ENCODE peak calls at places on chromosomes 1 and 21, in six cellular contexts. V, R, H, I, F and A are unnamed samples.

GRCh38 chr1:162191396-162192322 is 122.2 kb downstream of the NOS1AP start:
- DNase-seq in V (peak), R (no peak), H (no peak), I (no peak), F (no peak), A (no peak)

GRCh38 chr1:27990920-27991537 is 31.3 kb downstream of the XKR8 start:
- DNase-seq in V (no peak), R (no peak), H (no peak), I (no peak), F (no peak), A (no peak)

GRCh38 chr1:221816899-221817298 is 75.0 kb upstream of the DUSP10 start:
- DNase-seq in V (no peak), R (no peak), H (no peak), I (no peak), F (no peak), A (no peak)

GRCh38 chr1:12056331-12056841 is 6.7 kb upstream of the TNFRSF8 start:
- DNase-seq in V (no peak), R (no peak), H (no peak), I (no peak), F (no peak), A (peak)

GRCh38 chr21:35818597-35818996 is 241.7 kb downstream of the SETD4 start:
- DNase-seq in V (no peak), R (no peak), H (no peak), I (no peak), F (no peak), A (no peak)

GRCh38 chr1:8122160-8122476 is 96.0 kb upstream of the ERRFI1 start:
- DNase-seq in V (peak), R (no peak), H (no peak), I (no peak), F (no peak), A (no peak)

GRCh38 chr1:221315330-221315729 is 426.6 kb downstream of the DUSP10 start:
- DNase-seq in V (no peak), R (no peak), H (no peak), I (no peak), F (no peak), A (no peak)

GRCh38 chr1:150537732-150538684 is 11.2 kb upstream of the ADAMTSL4 start:
- DNase-seq in V (no peak), R (peak), H (no peak), I (no peak), F (no peak), A (no peak)

GRCh38 chr1:115337633-115338456 is at the start of gene NGF:
- DNase-seq in V (no peak), R (peak), H (no peak), I (peak), F (no peak), A (no peak)

GRCh38 chr1:162357681-162358266 is 18.9 kb downstream of the SPATA46 start:
- DNase-seq in V (peak), R (no peak), H (peak), I (no peak), F (no peak), A (no peak)

GRCh38 chr1:203311368-203312301 is 6.3 kb downstream of the BTG2 start:
- DNase-seq in V (no peak), R (no peak), H (no peak), I (no peak), F (no peak), A (no peak)

GRCh38 chr21:17105972-17106371 is 406.9 kb upstream of the CXADR start:
- DNase-seq in V (no peak), R (no peak), H (no peak), I (no peak), F (no peak), A (no peak)

GRCh38 chr1:199202331-199202730 is 563.5 kb downstream of the PTPRC start:
- DNase-seq in V (peak), R (no peak), H (no peak), I (no peak), F (no peak), A (no peak)

GRCh38 chr1:27298632-27299384 is 23.2 kb upstream of the TMEM222 start:
- DNase-seq in V (no peak), R (no peak), H (no peak), I (no peak), F (no peak), A (no peak)

GRCh38 chr1:196309386-196309785 is 298.9 kb downstream of the KCNT2 start:
- DNase-seq in V (no peak), R (no peak), H (no peak), I (no peak), F (no peak), A (no peak)

GRCh38 chr1:47765236-47765635 is 231.9 kb downstream of the TRABD2B start:
- DNase-seq in V (no peak), R (no peak), H (no peak), I (no peak), F (no peak), A (no peak)

GRCh38 chr1:156689960-156690672 is 12.9 kb upstream of the NES start:
- DNase-seq in V (no peak), R (no peak), H (no peak), I (no peak), F (no peak), A (no peak)

GRCh38 chr1:225422033-225422605 is 5.7 kb downstream of the LBR start:
- DNase-seq in V (no peak), R (no peak), H (no peak), I (no peak), F (no peak), A (no peak)

GRCh38 chr1:153617677-153618076 is 1.6 kb upstream of the S100A14 start:
- DNase-seq in V (peak), R (peak), H (peak), I (no peak), F (no peak), A (no peak)

GRCh38 chr1:14826172-14826636 is 227.7 kb downstream of the KAZN start:
- DNase-seq in V (no peak), R (no peak), H (no peak), I (no peak), F (no peak), A (no peak)

GRCh38 chr1:178456472-178456871 is 40.3 kb downstream of the CLEC20A start:
- DNase-seq in V (no peak), R (no peak), H (no peak), I (no peak), F (no peak), A (no peak)

GRCh38 chr1:180229483-180230415 is at the start of gene LHX4:
- DNase-seq in V (peak), R (no peak), H (peak), I (no peak), F (no peak), A (no peak)

GRCh38 chr1:64743954-64744491 is 852 bp upstream of the RAVER2 start:
- DNase-seq in V (no peak), R (no peak), H (no peak), I (peak), F (no peak), A (no peak)